ENCODE peak calls at places on chromosomes 6 and 20, in six cellular contexts. U is A549, R is K562, D is endothelial cell of umbilical vein, J is GM12878, G is HepG2. T is an unnamed sample.

GRCh38 chr6:18395851-18396187 is 8.7 kb downstream of the RNF144B start:
- DNase-seq in U (no peak), R (no peak), G (no peak), J (no peak), D (peak), T (no peak)

GRCh38 chr6:119523546-119523945 is 174.0 kb upstream of the MAN1A1 start:
- DNase-seq in R (no peak), J (no peak), D (no peak), G (no peak), U (no peak), T (no peak)

GRCh38 chr6:112234596-112234995 is 19.8 kb downstream of the LAMA4 start:
- DNase-seq in R (no peak), U (no peak), G (no peak), J (no peak), D (no peak), T (no peak)

GRCh38 chr6:2920671-2921112 is 17.6 kb upstream of the SERPINB9 start:
- DNase-seq in U (no peak), R (peak), D (no peak), G (no peak), J (no peak), T (no peak)

GRCh38 chr20:53654932-53655674 is 61.5 kb upstream of the ZNF217 start:
- DNase-seq in G (no peak), D (no peak), U (no peak), J (no peak), R (peak), T (peak)

GRCh38 chr20:36314734-36315544 is 8.8 kb downstream of the DLGAP4 start:
- DNase-seq in D (no peak), U (no peak), J (no peak), G (peak), R (peak), T (peak)

GRCh38 chr20:9392892-9393857 is 121.2 kb upstream of the LAMP5 start:
- DNase-seq in R (peak), D (peak), U (peak), G (peak), J (no peak), T (peak)

GRCh38 chr6:26431258-26432162 is 8.8 kb upstream of the BTN3A3 start:
- DNase-seq in R (no peak), D (no peak), G (no peak), U (no peak), J (no peak), T (no peak)

GRCh38 chr6:143629104-143630080 is 48.4 kb upstream of the PHACTR2 start:
- DNase-seq in J (no peak), D (no peak), U (no peak), R (no peak), G (no peak), T (no peak)

GRCh38 chr20:47370214-47370613 is 13.7 kb upstream of the ZMYND8 start:
- DNase-seq in U (no peak), G (no peak), R (no peak), D (no peak), J (no peak), T (no peak)

GRCh38 chr6:31821301-31822037 is 6.1 kb upstream of the HSPA1B start:
- DNase-seq in D (peak), R (peak), J (no peak), U (peak), G (no peak), T (peak)

GRCh38 chr6:118984342-118984741 is 49.4 kb upstream of the MCM9 start:
- DNase-seq in U (no peak), D (no peak), R (no peak), J (no peak), G (no peak), T (no peak)

GRCh38 chr6:107698146-107698545 is 126.0 kb downstream of the SCML4 start:
- DNase-seq in J (no peak), R (no peak), U (no peak), G (no peak), D (no peak), T (no peak)

GRCh38 chr6:11770546-11771466 is 7.8 kb downstream of the ADTRP start:
- DNase-seq in G (no peak), U (peak), J (no peak), R (peak), D (peak), T (peak)

GRCh38 chr6:106927531-106928398 is 46.8 kb downstream of the CD24 start:
- DNase-seq in R (peak), D (peak), J (no peak), G (peak), U (peak), T (peak)

GRCh38 chr6:88513920-88514319 is 347.8 kb upstream of the CNR1 start:
- DNase-seq in R (peak), U (no peak), D (no peak), J (no peak), G (no peak), T (no peak)

GRCh38 chr6:107819217-107819616 is 4.9 kb downstream of the SCML4 start:
- DNase-seq in J (no peak), U (no peak), R (no peak), D (no peak), G (no peak), T (no peak)

GRCh38 chr20:51372176-51372803 is 170.2 kb downstream of the NFATC2 start:
- DNase-seq in D (peak), U (peak), G (peak), J (no peak), R (peak), T (peak)

GRCh38 chr6:89412071-89413005 is at the start of gene RRAGD:
- DNase-seq in G (no peak), D (no peak), R (peak), U (peak), J (no peak), T (peak)

GRCh38 chr20:58148891-58149290 is 79.6 kb downstream of the ANKRD60 start:
- DNase-seq in G (no peak), D (no peak), U (no peak), J (no peak), R (no peak), T (no peak)

GRCh38 chr6:167713088-167713475 is 113.6 kb upstream of the AFDN start:
- DNase-seq in R (no peak), U (no peak), J (no peak), D (no peak), G (no peak), T (no peak)

GRCh38 chr6:118705799-118706481 is 54.5 kb upstream of the CEP85L start:
- DNase-seq in U (no peak), G (no peak), D (peak), R (peak), J (peak), T (peak)

GRCh38 chr20:59253779-59254319 is 46.6 kb upstream of the EDN3 start:
- DNase-seq in G (no peak), R (no peak), U (no peak), J (no peak), D (no peak), T (peak)

GRCh38 chr20:16566080-16566479 is 7.2 kb downstream of the KIF16B start:
- DNase-seq in U (no peak), D (no peak), G (no peak), J (no peak), R (no peak), T (peak)

GRCh38 chr6:31541658-31542521 is at the start of gene DDX39B:
- DNase-seq in J (peak), U (peak), D (peak), R (peak), G (peak), T (peak)

GRCh38 chr6:152981219-152981618 is 1.6 kb downstream of the FBXO5 start:
- DNase-seq in J (no peak), D (no peak), U (no peak), G (no peak), R (no peak), T (no peak)

GRCh38 chr6:152984387-152984872 is 1.6 kb upstream of the FBXO5 start:
- DNase-seq in D (no peak), G (no peak), R (no peak), U (no peak), J (peak), T (peak)

GRCh38 chr6:152981989-152982767 is 663 bp downstream of the FBXO5 start:
- DNase-seq in J (no peak), D (no peak), U (no peak), R (peak), G (no peak), T (peak)

GRCh38 chr6:152983637-152984386 is 971 bp upstream of the FBXO5 start:
- DNase-seq in J (peak), R (peak), U (peak), D (peak), G (peak), T (peak)

DNA sequence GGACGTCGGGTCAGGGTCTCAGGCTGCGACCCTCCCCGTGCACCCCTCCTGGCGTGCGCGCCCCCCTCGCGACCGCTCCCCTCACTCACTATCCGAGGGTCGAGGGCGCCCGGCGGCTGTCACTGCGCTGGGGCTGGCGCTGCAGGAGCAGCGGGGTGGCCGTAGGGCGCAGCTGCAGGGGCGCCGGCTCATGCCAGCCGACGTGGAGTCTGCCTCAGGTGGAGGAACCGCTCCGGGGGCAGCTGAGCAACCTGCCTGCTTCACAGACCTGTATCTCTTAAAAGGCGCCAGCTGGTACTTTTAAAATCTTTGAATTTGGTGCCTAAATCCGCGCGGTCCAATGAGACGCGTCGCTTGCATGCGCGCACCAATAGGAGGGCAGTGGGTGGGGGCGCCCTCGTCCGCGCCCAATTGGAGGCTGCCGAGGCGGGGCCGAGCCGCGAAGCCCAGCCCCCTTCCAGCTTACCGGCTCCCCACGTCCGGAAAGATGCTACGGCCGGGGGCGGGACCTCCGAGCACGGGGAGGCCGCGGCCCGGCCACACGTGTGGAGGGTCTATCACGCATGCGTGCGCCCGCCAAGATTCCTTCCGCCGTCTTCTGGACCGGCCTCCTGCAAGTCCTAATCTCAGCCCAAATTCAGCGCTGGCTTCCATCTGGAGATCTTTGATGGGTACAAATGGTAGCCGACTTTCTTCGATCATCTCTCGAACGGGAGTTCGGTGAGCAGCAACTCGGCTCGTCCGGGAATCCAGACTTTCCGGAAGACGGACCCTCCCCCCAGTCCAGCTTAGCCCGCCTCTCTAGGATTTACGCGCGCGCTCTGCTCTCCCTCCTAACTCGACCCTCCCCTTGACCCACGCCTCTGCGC is at the start of gene FBXO5:
- DNase-seq in U (peak), R (peak), G (peak), J (peak), D (peak), T (peak)
- TF ChIP-seq POLR2A in U (peak), R (peak), G (peak), J (peak), D (peak), T (peak)

DNA sequence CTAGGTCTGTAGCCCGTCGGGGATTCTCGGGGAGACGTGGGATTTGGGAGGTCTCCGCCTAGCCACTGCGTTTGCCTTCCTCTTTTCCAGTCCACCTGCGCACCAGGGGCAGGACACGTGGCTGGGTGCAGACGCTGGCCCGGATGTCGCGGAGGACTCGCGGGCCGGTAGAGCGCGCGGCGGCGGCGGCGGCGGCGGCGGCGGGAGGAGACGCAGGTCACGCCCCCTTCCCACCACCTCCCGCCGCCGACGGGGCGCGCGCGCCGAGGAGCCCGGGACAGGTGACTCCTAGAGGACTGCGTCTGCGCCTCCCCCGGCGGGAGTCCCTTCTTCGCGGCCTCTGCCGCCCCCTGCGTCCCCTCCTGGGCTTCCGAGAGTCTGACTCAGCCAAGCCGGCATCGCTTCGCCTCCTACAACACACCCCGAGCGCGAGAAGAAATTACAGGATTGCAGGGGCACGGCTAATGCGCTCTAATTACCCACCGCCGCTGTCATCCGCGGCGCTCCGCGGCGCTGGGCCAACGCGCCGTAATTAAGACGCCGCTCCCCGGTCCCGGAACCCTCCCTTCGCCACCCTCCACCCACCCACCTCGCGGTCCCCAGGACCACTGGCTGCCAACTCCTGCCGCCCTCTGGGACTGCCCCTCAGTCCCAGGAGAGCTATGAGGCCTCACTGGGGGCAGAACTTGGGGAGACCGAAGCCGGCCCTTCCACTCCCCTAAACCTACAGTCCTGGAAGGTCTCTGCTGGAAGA is 124.5 kb downstream of the MRPL14 start:
- DNase-seq in J (no peak), G (no peak), U (peak), D (peak), R (no peak), T (peak)
- TF ChIP-seq MYC in J (no peak), G (no peak), U (no peak), D (no peak), R (no peak), T (peak)

GRCh38 chr6:105398859-105399258 is 4.0 kb downstream of the PREP start:
- DNase-seq in D (no peak), U (no peak), G (no peak), R (no peak), J (no peak), T (no peak)

GRCh38 chr6:105400501-105400900 is 2.4 kb downstream of the PREP start:
- DNase-seq in D (no peak), G (no peak), J (no peak), R (peak), U (no peak), T (peak)

GRCh38 chr6:105401247-105402089 is 1.4 kb downstream of the PREP start:
- DNase-seq in J (no peak), R (no peak), D (no peak), G (no peak), U (no peak), T (peak)

GRCh38 chr6:105402090-105402980 is 547 bp downstream of the PREP start:
- DNase-seq in U (peak), D (peak), G (peak), J (no peak), R (peak), T (peak)

GRCh38 chr6:105402981-105403935 is at the start of gene PREP:
- DNase-seq in D (peak), G (peak), J (peak), U (peak), R (peak), T (peak)
- TF ChIP-seq POLR2A in D (peak), G (peak), J (peak), U (peak), R (peak), T (peak)

GRCh38 chr20:50111120-50111828 is 1.7 kb downstream of the UBE2V1 start:
- DNase-seq in J (no peak), D (no peak), R (peak), U (no peak), G (no peak), T (no peak)
- TF ChIP-seq MYC in J (no peak), D (no peak), R (no peak), U (no peak), G (no peak), T (no peak)